ENCODE peak calls at places on chromosome 17, in nine cellular contexts. One of them, this sample, is unnamed.

GRCh38 chr17:43528319-43528987 is 17.7 kb downstream of the ETV4 start:
- DNase-seq in right atrium auricular region: peak; percentile 66
- DNase-seq in stomach: no peak
- DNase-seq in mesendoderm: no peak
- DNase-seq in Peyer's patch: no peak
- DNase-seq in tibial artery: no peak
- DNase-seq in fibroblast of lung: no peak
- DNase-seq in sigmoid colon: no peak
- DNase-seq in psoas muscle: peak; percentile 45
- DNase-seq in this sample: no peak

GRCh38 chr17:2828396-2829038 is 32.3 kb downstream of the RAP1GAP2 start:
- DNase-seq in right atrium auricular region: peak; percentile 64
- DNase-seq in stomach: peak; percentile 81
- DNase-seq in mesendoderm: peak; percentile 91
- DNase-seq in Peyer's patch: peak; percentile 78
- DNase-seq in tibial artery: peak; percentile 69
- DNase-seq in fibroblast of lung: peak; percentile 36
- DNase-seq in sigmoid colon: peak; percentile 76
- DNase-seq in psoas muscle: peak; percentile 72
- DNase-seq in this sample: peak; percentile 72

GRCh38 chr17:75289832-75290337 is 652 bp upstream of the SLC25A19 start:
- DNase-seq in right atrium auricular region: peak; percentile 80
- DNase-seq in stomach: peak; percentile 67
- DNase-seq in mesendoderm: no peak
- DNase-seq in Peyer's patch: peak; percentile 78
- DNase-seq in tibial artery: peak; percentile 74
- DNase-seq in fibroblast of lung: peak; percentile 82
- DNase-seq in sigmoid colon: peak; percentile 84
- DNase-seq in psoas muscle: peak; percentile 44
- DNase-seq in this sample: peak; percentile 69

GRCh38 chr17:42832934-42833770 is at the start of gene PSME3:
- DNase-seq in right atrium auricular region: peak; percentile 92
- DNase-seq in stomach: peak; percentile 93
- DNase-seq in mesendoderm: peak; percentile 95
- DNase-seq in Peyer's patch: peak; percentile 89
- DNase-seq in tibial artery: peak; percentile 92
- DNase-seq in fibroblast of lung: peak; percentile 87
- DNase-seq in sigmoid colon: peak; percentile 94
- DNase-seq in psoas muscle: peak; percentile 94
- DNase-seq in this sample: peak; percentile 92

GRCh38 chr17:9218068-9218635 is 196.8 kb downstream of the NTN1 start:
- DNase-seq in right atrium auricular region: no peak
- DNase-seq in stomach: no peak
- DNase-seq in mesendoderm: peak; percentile 50
- DNase-seq in Peyer's patch: no peak
- DNase-seq in tibial artery: no peak
- DNase-seq in fibroblast of lung: no peak
- DNase-seq in sigmoid colon: no peak
- DNase-seq in psoas muscle: no peak
- DNase-seq in this sample: no peak

GRCh38 chr17:39104046-39104445 is 47.4 kb downstream of the PLXDC1 start:
- DNase-seq in right atrium auricular region: no peak
- DNase-seq in stomach: no peak
- DNase-seq in mesendoderm: no peak
- DNase-seq in Peyer's patch: no peak
- DNase-seq in tibial artery: no peak
- DNase-seq in fibroblast of lung: peak; percentile 79
- DNase-seq in sigmoid colon: no peak
- DNase-seq in psoas muscle: no peak
- DNase-seq in this sample: no peak

GRCh38 chr17:559699-560378 is 154.8 kb downstream of the VPS53 start:
- DNase-seq in right atrium auricular region: peak; percentile 79
- DNase-seq in stomach: no peak
- DNase-seq in mesendoderm: no peak
- DNase-seq in Peyer's patch: no peak
- DNase-seq in tibial artery: peak; percentile 75
- DNase-seq in fibroblast of lung: peak; percentile 90
- DNase-seq in sigmoid colon: peak; percentile 67
- DNase-seq in psoas muscle: peak; percentile 52
- DNase-seq in this sample: no peak

GRCh38 chr17:29855686-29856085 is 74.3 kb downstream of the SSH2 start:
- DNase-seq in right atrium auricular region: no peak
- DNase-seq in stomach: no peak
- DNase-seq in mesendoderm: no peak
- DNase-seq in Peyer's patch: no peak
- DNase-seq in tibial artery: no peak
- DNase-seq in fibroblast of lung: peak; percentile 46
- DNase-seq in sigmoid colon: no peak
- DNase-seq in psoas muscle: no peak
- DNase-seq in this sample: no peak

GRCh38 chr17:49386373-49386772 is 24.3 kb upstream of the ZNF652 start:
- DNase-seq in right atrium auricular region: no peak
- DNase-seq in stomach: no peak
- DNase-seq in mesendoderm: no peak
- DNase-seq in Peyer's patch: no peak
- DNase-seq in tibial artery: no peak
- DNase-seq in fibroblast of lung: no peak
- DNase-seq in sigmoid colon: no peak
- DNase-seq in psoas muscle: no peak
- DNase-seq in this sample: no peak

GRCh38 chr17:49388692-49389513 is 25.8 kb downstream of the PHB1 start:
- DNase-seq in right atrium auricular region: no peak
- DNase-seq in stomach: no peak
- DNase-seq in mesendoderm: no peak
- DNase-seq in Peyer's patch: no peak
- DNase-seq in tibial artery: no peak
- DNase-seq in fibroblast of lung: peak; percentile 16
- DNase-seq in sigmoid colon: no peak
- DNase-seq in psoas muscle: no peak
- DNase-seq in this sample: no peak

GRCh38 chr17:49390548-49391324 is 23.9 kb downstream of the PHB1 start:
- DNase-seq in right atrium auricular region: no peak
- DNase-seq in stomach: peak; percentile 58
- DNase-seq in mesendoderm: no peak
- DNase-seq in Peyer's patch: peak; percentile 66
- DNase-seq in tibial artery: no peak
- DNase-seq in fibroblast of lung: no peak
- DNase-seq in sigmoid colon: no peak
- DNase-seq in psoas muscle: no peak
- DNase-seq in this sample: no peak

GRCh38 chr17:49387374-49388289 is 25.6 kb upstream of the ZNF652 start:
- DNase-seq in right atrium auricular region: no peak
- DNase-seq in stomach: no peak
- DNase-seq in mesendoderm: no peak
- DNase-seq in Peyer's patch: no peak
- DNase-seq in tibial artery: no peak
- DNase-seq in fibroblast of lung: no peak
- DNase-seq in sigmoid colon: no peak
- DNase-seq in psoas muscle: no peak
- DNase-seq in this sample: no peak

GRCh38 chr17:49388290-49388640 is 26.2 kb upstream of the ZNF652 start:
- DNase-seq in right atrium auricular region: no peak
- DNase-seq in stomach: no peak
- DNase-seq in mesendoderm: no peak
- DNase-seq in Peyer's patch: peak; percentile 65
- DNase-seq in tibial artery: no peak
- DNase-seq in fibroblast of lung: no peak
- DNase-seq in sigmoid colon: no peak
- DNase-seq in psoas muscle: no peak
- DNase-seq in this sample: peak; percentile 49
- H3K27ac ChIP-seq in right atrium auricular region: no peak overlapping the region
- H3K27ac ChIP-seq in stomach: peak overlapping the region; percentile 87
- H3K27ac ChIP-seq in mesendoderm: no peak overlapping the region
- H3K27ac ChIP-seq in Peyer's patch: peak overlapping the region; percentile 31
- H3K27ac ChIP-seq in tibial artery: no peak overlapping the region
- H3K27ac ChIP-seq in fibroblast of lung: no peak overlapping the region
- H3K27ac ChIP-seq in sigmoid colon: no peak overlapping the region
- H3K27ac ChIP-seq in psoas muscle: no peak overlapping the region
- H3K27ac ChIP-seq in this sample: peak overlapping the region; percentile 14

GRCh38 chr17:81419886-81420768 is 24.9 kb downstream of the BAHCC1 start:
- DNase-seq in right atrium auricular region: no peak
- DNase-seq in stomach: peak; percentile 58
- DNase-seq in mesendoderm: no peak
- DNase-seq in Peyer's patch: no peak
- DNase-seq in tibial artery: no peak
- DNase-seq in fibroblast of lung: peak; percentile 37
- DNase-seq in sigmoid colon: peak; percentile 85
- DNase-seq in psoas muscle: no peak
- DNase-seq in this sample: no peak

GRCh38 chr17:81417879-81418709 is 22.8 kb downstream of the BAHCC1 start:
- DNase-seq in right atrium auricular region: no peak
- DNase-seq in stomach: no peak
- DNase-seq in mesendoderm: no peak
- DNase-seq in Peyer's patch: no peak
- DNase-seq in tibial artery: no peak
- DNase-seq in fibroblast of lung: no peak
- DNase-seq in sigmoid colon: no peak
- DNase-seq in psoas muscle: no peak
- DNase-seq in this sample: no peak

GRCh38 chr17:81419333-81419885 is 24.2 kb downstream of the BAHCC1 start:
- DNase-seq in right atrium auricular region: peak; percentile 95
- DNase-seq in stomach: peak; percentile 84
- DNase-seq in mesendoderm: peak; percentile 42
- DNase-seq in Peyer's patch: no peak
- DNase-seq in tibial artery: peak; percentile 98
- DNase-seq in fibroblast of lung: peak; percentile 90
- DNase-seq in sigmoid colon: peak; percentile 96
- DNase-seq in psoas muscle: peak; percentile 88
- DNase-seq in this sample: no peak

GRCh38 chr17:81417049-81417878 is 22.0 kb downstream of the BAHCC1 start:
- DNase-seq in right atrium auricular region: peak; percentile 81
- DNase-seq in stomach: no peak
- DNase-seq in mesendoderm: no peak
- DNase-seq in Peyer's patch: no peak
- DNase-seq in tibial artery: peak; percentile 95
- DNase-seq in fibroblast of lung: peak; percentile 58
- DNase-seq in sigmoid colon: no peak
- DNase-seq in psoas muscle: no peak
- DNase-seq in this sample: no peak

GRCh38 chr17:81418710-81419332 is 23.6 kb downstream of the BAHCC1 start:
- DNase-seq in right atrium auricular region: peak; percentile 73
- DNase-seq in stomach: no peak
- DNase-seq in mesendoderm: no peak
- DNase-seq in Peyer's patch: no peak
- DNase-seq in tibial artery: no peak
- DNase-seq in fibroblast of lung: peak; percentile 53
- DNase-seq in sigmoid colon: no peak
- DNase-seq in psoas muscle: no peak
- DNase-seq in this sample: no peak
- H3K36me3 ChIP-seq in right atrium auricular region: no peaks in the 10 kb centered on the region
- H3K36me3 ChIP-seq in stomach: no peaks in the 10 kb centered on the region
- H3K36me3 ChIP-seq in mesendoderm: no peaks in the 10 kb centered on the region
- H3K36me3 ChIP-seq in Peyer's patch: no peaks in the 10 kb centered on the region
- H3K36me3 ChIP-seq in tibial artery: no peaks in the 10 kb centered on the region
- H3K36me3 ChIP-seq in fibroblast of lung: no peaks in the 10 kb centered on the region
- H3K36me3 ChIP-seq in sigmoid colon: no peaks in the 10 kb centered on the region
- H3K36me3 ChIP-seq in psoas muscle: no peaks in the 10 kb centered on the region
- H3K36me3 ChIP-seq in this sample: no peaks in the 10 kb centered on the region

DNA sequence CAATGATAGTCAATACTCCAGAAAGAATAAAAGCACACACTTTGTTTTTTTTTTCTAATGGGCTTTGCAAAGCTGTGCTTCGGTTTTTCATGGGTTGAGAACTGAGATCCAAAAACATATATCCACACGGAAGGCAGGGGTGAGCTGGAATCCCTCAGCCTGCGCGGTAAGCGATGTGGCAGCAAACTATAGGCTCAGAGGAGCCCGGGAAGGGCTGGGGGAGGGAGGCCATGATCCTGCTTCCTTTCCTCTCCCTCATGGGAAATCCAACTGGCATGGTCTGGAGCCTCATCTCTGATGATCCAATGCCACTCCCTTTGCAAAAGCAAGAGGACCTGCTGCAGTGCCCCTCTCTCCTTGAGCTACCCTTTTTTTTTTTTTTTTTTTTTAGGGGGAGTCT is 8.2 kb downstream of the RBFOX3 start:
- DNase-seq in right atrium auricular region: no peak
- DNase-seq in stomach: no peak
- DNase-seq in mesendoderm: no peak
- DNase-seq in Peyer's patch: no peak
- DNase-seq in tibial artery: no peak
- DNase-seq in fibroblast of lung: no peak
- DNase-seq in sigmoid colon: no peak
- DNase-seq in psoas muscle: no peak
- DNase-seq in this sample: no peak
- H3K27me3 ChIP-seq in right atrium auricular region: peaks cover 2% of the 10 kb centered on the region
- H3K27me3 ChIP-seq in stomach: peaks cover 39% of the 10 kb centered on the region
- H3K27me3 ChIP-seq in mesendoderm: no peaks in the 10 kb centered on the region
- H3K27me3 ChIP-seq in Peyer's patch: no peaks in the 10 kb centered on the region
- H3K27me3 ChIP-seq in tibial artery: no peaks in the 10 kb centered on the region
- H3K27me3 ChIP-seq in fibroblast of lung: peaks cover 3% of the 10 kb centered on the region
- H3K27me3 ChIP-seq in sigmoid colon: no peaks in the 10 kb centered on the region
- H3K27me3 ChIP-seq in psoas muscle: peaks cover 91% of the 10 kb centered on the region
- H3K27me3 ChIP-seq in this sample: peaks cover 5% of the 10 kb centered on the region

GRCh38 chr17:41407226-41407625 is 9.8 kb upstream of the KRT31 start:
- DNase-seq in right atrium auricular region: no peak
- DNase-seq in stomach: no peak
- DNase-seq in mesendoderm: no peak
- DNase-seq in Peyer's patch: no peak
- DNase-seq in tibial artery: no peak
- DNase-seq in fibroblast of lung: no peak
- DNase-seq in sigmoid colon: no peak
- DNase-seq in psoas muscle: no peak
- DNase-seq in this sample: no peak

GRCh38 chr17:41406205-41406604 is 8.8 kb upstream of the KRT31 start:
- DNase-seq in right atrium auricular region: no peak
- DNase-seq in stomach: no peak
- DNase-seq in mesendoderm: peak; percentile 33
- DNase-seq in Peyer's patch: no peak
- DNase-seq in tibial artery: no peak
- DNase-seq in fibroblast of lung: no peak
- DNase-seq in sigmoid colon: no peak
- DNase-seq in psoas muscle: no peak
- DNase-seq in this sample: no peak

GRCh38 chr17:41404024-41404651 is 6.7 kb upstream of the KRT31 start:
- DNase-seq in right atrium auricular region: no peak
- DNase-seq in stomach: no peak
- DNase-seq in mesendoderm: peak; percentile 27
- DNase-seq in Peyer's patch: no peak
- DNase-seq in tibial artery: no peak
- DNase-seq in fibroblast of lung: peak; percentile 90
- DNase-seq in sigmoid colon: no peak
- DNase-seq in psoas muscle: no peak
- DNase-seq in this sample: peak; percentile 72

GRCh38 chr17:41402161-41402560 is 4.8 kb upstream of the KRT31 start:
- DNase-seq in right atrium auricular region: no peak
- DNase-seq in stomach: no peak
- DNase-seq in mesendoderm: no peak
- DNase-seq in Peyer's patch: no peak
- DNase-seq in tibial artery: no peak
- DNase-seq in fibroblast of lung: no peak
- DNase-seq in sigmoid colon: no peak
- DNase-seq in psoas muscle: no peak
- DNase-seq in this sample: no peak

DNA sequence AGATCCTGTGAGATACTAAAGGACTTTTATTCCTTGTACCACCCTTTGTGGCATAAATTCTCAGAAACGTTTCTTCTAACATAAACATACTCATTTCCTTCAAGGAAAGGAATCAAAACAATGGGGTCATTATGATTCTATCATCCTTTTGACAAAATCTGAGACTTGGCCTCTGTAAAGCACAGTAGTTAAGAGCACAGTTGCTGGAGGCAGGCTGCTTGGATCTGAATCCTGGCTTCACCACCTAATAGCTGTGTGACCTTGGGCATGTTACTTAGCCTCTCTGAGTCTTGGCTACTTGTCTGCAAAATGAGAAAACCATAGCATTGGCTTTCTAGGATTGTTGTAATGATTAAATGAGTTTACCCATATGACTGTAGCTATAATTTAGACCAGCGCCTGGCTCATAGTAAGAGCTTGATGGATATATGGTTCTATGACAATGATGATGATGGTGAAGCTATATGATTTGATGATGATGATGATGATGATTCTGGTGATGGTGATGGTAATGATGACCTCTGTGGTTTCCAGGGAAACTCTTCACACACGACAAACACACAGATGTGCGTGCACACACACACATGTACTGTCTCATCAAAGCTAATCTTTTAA is 6.1 kb upstream of the KRT31 start:
- DNase-seq in right atrium auricular region: no peak
- DNase-seq in stomach: no peak
- DNase-seq in mesendoderm: no peak
- DNase-seq in Peyer's patch: no peak
- DNase-seq in tibial artery: no peak
- DNase-seq in fibroblast of lung: peak; percentile 4
- DNase-seq in sigmoid colon: no peak
- DNase-seq in psoas muscle: no peak
- DNase-seq in this sample: peak; percentile 36
- H3K27ac ChIP-seq in right atrium auricular region: no peak overlapping the region
- H3K27ac ChIP-seq in stomach: no peak overlapping the region
- H3K27ac ChIP-seq in mesendoderm: no peak overlapping the region
- H3K27ac ChIP-seq in Peyer's patch: no peak overlapping the region
- H3K27ac ChIP-seq in tibial artery: no peak overlapping the region
- H3K27ac ChIP-seq in fibroblast of lung: no peak overlapping the region
- H3K27ac ChIP-seq in sigmoid colon: no peak overlapping the region
- H3K27ac ChIP-seq in psoas muscle: no peak overlapping the region
- H3K27ac ChIP-seq in this sample: peak overlapping the region; percentile 30

This sample was measured in CD4-positive, alpha-beta memory T cell.